ENCODE peak calls at places on chromosomes 13 and 19, in six cellular contexts. X, Z, K, M, A and G are unnamed samples.

GRCh38 chr19:2055871-2056809 is 5.1 kb upstream of the MKNK2 start:
- DNase-seq in A (peak), K (peak), Z (peak), X (peak), M (no peak), G (peak)

GRCh38 chr19:52028780-52029123 is 573 bp upstream of the ZNF614 start:
- DNase-seq in M (no peak), X (no peak), A (no peak), K (no peak), Z (no peak), G (no peak)

GRCh38 chr13:66887088-66887487 is 343.0 kb downstream of the PCDH9 start:
- DNase-seq in A (no peak), Z (peak), M (no peak), K (peak), X (no peak), G (peak)

GRCh38 chr13:51645154-51645650 is 60.9 kb downstream of the WDFY2 start:
- DNase-seq in Z (peak), A (no peak), X (no peak), M (peak), K (peak), G (peak)

GRCh38 chr13:49240017-49240416 is 7.7 kb upstream of the CDADC1 start:
- DNase-seq in X (no peak), Z (no peak), K (peak), A (no peak), M (peak), G (peak)

GRCh38 chr19:16398530-16399241 is 73.1 kb downstream of the EPS15L1 start:
- DNase-seq in A (no peak), Z (no peak), K (peak), M (no peak), X (no peak), G (peak)

GRCh38 chr19:41909706-41910105 is 18.5 kb downstream of the ERFL start:
- DNase-seq in M (no peak), Z (no peak), K (no peak), A (no peak), X (peak), G (no peak)

GRCh38 chr19:56333506-56333905 is 18.9 kb upstream of the ZSCAN5A start:
- DNase-seq in Z (peak), K (peak), M (peak), A (peak), X (no peak), G (peak)

GRCh38 chr13:95623141-95623540 is 21.4 kb downstream of the DZIP1 start:
- DNase-seq in K (no peak), A (no peak), M (no peak), Z (no peak), X (no peak), G (no peak)

GRCh38 chr13:72025836-72026235 is 158.8 kb upstream of the DACH1 start:
- DNase-seq in M (no peak), X (no peak), K (no peak), Z (no peak), A (no peak), G (no peak)

GRCh38 chr19:10642473-10642872 is 11.7 kb upstream of the ILF3 start:
- DNase-seq in K (no peak), X (no peak), A (no peak), Z (no peak), M (no peak), G (no peak)

GRCh38 chr13:111528513-111528912 is 208.1 kb downstream of the TEX29 start:
- DNase-seq in K (no peak), M (no peak), X (no peak), Z (no peak), A (no peak), G (no peak)

GRCh38 chr13:111532111-111532510 is 211.7 kb downstream of the TEX29 start:
- DNase-seq in Z (no peak), K (no peak), M (no peak), X (no peak), A (no peak), G (no peak)

GRCh38 chr13:111530137-111530536 is 209.7 kb downstream of the TEX29 start:
- DNase-seq in K (no peak), X (no peak), A (no peak), Z (no peak), M (no peak), G (no peak)

GRCh38 chr13:111533900-111534645 is 213.6 kb downstream of the TEX29 start:
- DNase-seq in Z (no peak), A (no peak), M (no peak), X (no peak), K (no peak), G (no peak)

GRCh38 chr13:111531505-111531904 is 211.1 kb downstream of the TEX29 start:
- DNase-seq in M (no peak), A (no peak), Z (peak), K (peak), X (no peak), G (no peak)
- TF ChIP-seq CTCF in M (no peak), A (no peak), Z (no peak), K (no peak), X (no peak), G (no peak)

GRCh38 chr13:30742896-30743295 is 7.6 kb downstream of the ALOX5AP start:
- DNase-seq in M (no peak), X (no peak), K (no peak), A (no peak), Z (no peak), G (no peak)

GRCh38 chr13:30744686-30745085 is 9.3 kb downstream of the ALOX5AP start:
- DNase-seq in K (no peak), Z (no peak), A (no peak), M (no peak), X (no peak), G (no peak)

GRCh38 chr13:30744056-30744684 is 8.8 kb downstream of the ALOX5AP start:
- DNase-seq in A (peak), K (peak), M (peak), X (peak), Z (no peak), G (peak)

GRCh38 chr13:30745917-30746686 is 10.8 kb downstream of the ALOX5AP start:
- DNase-seq in Z (no peak), X (no peak), A (no peak), M (peak), K (no peak), G (no peak)

DNA sequence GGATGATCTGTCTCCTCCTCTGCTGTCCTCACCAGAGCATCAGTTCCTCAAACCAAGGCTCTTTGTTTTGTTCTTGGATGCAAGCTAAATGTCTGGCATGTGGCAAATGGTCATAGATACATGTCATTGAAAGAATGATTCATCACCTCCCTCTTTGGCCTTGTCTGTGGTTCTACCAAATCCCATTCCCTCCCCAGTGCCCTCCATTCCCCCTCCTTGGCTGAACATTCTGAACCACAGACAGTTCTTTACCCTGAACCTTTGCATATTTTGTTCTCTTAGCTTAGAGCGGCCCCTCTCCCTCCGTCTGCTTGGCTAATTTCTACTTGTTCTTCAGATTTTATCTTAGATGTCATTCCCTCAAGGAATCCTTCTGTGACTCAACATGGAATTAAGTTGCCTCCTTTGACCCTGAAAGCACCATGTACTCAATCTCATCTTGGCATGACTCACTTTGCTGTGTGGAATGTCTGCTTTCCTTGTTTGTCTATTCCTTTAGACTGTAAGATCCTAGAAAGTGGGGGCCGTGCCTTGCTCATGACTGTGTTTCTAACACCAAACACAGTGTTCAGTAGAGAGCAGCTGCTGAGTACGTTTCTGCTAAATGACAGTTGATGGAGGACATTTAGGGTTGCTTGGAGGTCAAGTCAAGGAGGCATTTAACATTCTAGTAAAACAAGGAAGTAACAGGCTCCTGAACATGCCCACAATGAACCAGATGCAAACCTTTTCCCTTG is 8.1 kb downstream of the ALOX5AP start:
- DNase-seq in K (peak), X (no peak), A (peak), Z (peak), M (peak), G (peak)
- H3K4me3 ChIP-seq in K (no peak), X (no peak), A (no peak), Z (no peak), M (no peak), G (no peak)

DNA sequence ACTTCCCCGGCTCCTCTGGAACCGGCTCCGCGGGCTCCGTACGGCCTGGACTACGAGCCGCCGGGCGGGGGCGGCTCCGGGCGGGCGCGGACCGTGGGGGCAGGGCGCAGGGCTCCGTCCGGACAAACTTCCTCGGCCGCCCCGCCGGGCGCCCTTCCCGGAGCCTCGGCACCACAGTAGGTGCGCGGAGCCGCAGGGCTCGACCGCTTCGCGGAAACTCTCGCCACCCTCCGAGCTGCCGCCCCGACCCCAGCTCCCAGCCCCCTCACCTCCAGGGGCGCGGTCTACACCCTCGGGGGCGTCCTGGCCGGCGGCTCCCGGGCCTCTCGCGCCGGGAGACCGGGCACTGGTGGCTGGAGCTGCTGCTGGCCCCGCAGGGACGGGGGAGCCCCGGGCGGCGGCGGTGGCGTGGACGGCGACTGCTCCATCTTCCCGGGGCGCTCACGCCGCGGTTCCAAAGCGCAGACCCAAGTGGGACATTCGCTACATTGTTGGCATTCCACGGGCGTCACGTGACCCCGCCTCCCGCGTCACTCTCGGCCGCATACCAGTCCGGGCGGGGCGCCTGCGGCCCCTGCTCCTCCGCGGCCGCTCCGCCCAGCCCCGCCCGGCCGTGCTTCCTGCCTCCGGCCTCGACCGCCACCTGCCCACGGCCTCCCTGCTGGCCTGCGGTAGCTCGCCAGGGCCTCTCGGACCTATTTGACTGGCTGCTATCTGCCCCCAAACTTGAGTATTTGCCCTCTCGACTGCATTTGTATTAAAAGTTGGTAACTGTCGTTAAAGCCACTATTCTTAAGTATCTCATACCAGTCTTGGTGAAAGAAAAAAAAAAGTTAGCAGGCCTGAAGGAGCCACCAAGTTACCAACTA is at the start of gene LATS2:
- DNase-seq in X (peak), A (peak), Z (peak), K (peak), M (peak), G (peak)
- TF ChIP-seq CTCF in X (no peak), A (peak), Z (no peak), K (no peak), M (no peak), G (no peak)

GRCh38 chr13:106916329-106916728 is 348.4 kb upstream of the ARGLU1 start:
- DNase-seq in K (peak), M (no peak), X (no peak), A (no peak), Z (peak), G (peak)
- H3K4me3 ChIP-seq in K (no peak), M (no peak), X (no peak), A (no peak), Z (peak), G (no peak)

DNA sequence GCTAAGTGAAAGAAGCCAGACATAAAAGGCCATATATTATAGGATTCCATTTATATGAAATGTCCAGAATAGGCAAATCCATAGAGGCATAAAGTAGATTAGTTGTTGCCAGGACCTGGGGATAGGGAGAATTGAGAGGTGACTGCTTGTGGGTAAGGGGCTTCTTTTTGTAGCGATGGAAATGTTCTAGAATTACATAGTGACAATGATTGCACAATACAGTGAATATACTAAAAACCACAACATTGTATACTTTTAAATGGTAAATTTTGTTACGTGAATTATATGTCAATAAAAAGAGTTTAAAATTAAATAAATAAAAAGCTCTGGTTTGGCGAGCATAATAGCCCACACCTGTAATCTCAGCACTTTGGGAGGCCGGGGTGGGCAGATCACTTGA is 486.8 kb downstream of the KLF12 start:
- DNase-seq in X (no peak), M (no peak), K (no peak), A (no peak), Z (no peak), G (no peak)
- TF ChIP-seq CTCF in X (no peak), M (no peak), K (no peak), A (no peak), Z (no peak), G (no peak)

GRCh38 chr19:934197-934840 is 8.5 kb downstream of the ARID3A start:
- DNase-seq in X (no peak), K (no peak), A (no peak), Z (no peak), M (no peak), G (no peak)

GRCh38 chr19:934865-935422 is 9.1 kb downstream of the ARID3A start:
- DNase-seq in Z (peak), A (peak), K (peak), M (no peak), X (peak), G (peak)

GRCh38 chr19:933553-933882 is 7.7 kb downstream of the ARID3A start:
- DNase-seq in Z (no peak), X (no peak), M (no peak), K (no peak), A (no peak), G (no peak)

GRCh38 chr19:931860-932646 is 6.2 kb downstream of the ARID3A start:
- DNase-seq in Z (no peak), K (no peak), A (no peak), M (no peak), X (no peak), G (no peak)

GRCh38 chr19:932647-933552 is 7.1 kb downstream of the ARID3A start:
- DNase-seq in K (peak), X (no peak), Z (peak), M (peak), A (no peak), G (peak)
- H3K4me3 ChIP-seq in K (peak), X (no peak), Z (peak), M (no peak), A (no peak), G (peak)

GRCh38 chr13:23175920-23176319 is 4.9 kb upstream of the SGCG start:
- DNase-seq in X (no peak), K (peak), Z (no peak), M (no peak), A (no peak), G (peak)
- TF ChIP-seq CTCF in X (no peak), K (peak), Z (peak), M (peak), A (no peak), G (no peak)

GRCh38 chr13:68715651-68716050 is 1392.0 kb upstream of the ATXN8OS start:
- DNase-seq in Z (no peak), X (no peak), A (no peak), M (no peak), K (no peak), G (no peak)

GRCh38 chr13:68714292-68714691 is 1393.3 kb upstream of the ATXN8OS start:
- DNase-seq in X (no peak), Z (no peak), M (no peak), A (no peak), K (no peak), G (no peak)

GRCh38 chr13:68708336-68708908 is 1399.2 kb upstream of the ATXN8OS start:
- DNase-seq in K (no peak), X (no peak), M (no peak), Z (no peak), A (no peak), G (no peak)

DNA sequence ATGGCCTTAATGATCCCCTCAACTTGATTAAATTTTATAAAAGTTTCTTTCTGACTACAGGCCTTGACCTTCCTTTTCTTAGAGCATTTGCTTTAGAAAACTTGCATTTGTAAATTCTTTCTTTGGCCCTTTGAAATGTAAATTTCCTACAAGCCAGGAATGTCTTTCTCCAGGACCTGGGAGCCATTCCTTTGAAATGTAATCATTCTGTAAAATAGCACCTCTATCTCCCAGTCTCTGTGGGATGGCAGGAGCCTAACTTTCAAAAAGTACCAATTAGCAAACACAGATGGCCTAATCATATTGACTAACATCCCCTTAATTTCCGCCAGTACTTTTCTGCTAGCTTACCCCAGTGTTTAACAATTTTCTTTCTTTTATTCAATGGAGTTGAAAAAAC is 1394.2 kb upstream of the ATXN8OS start:
- DNase-seq in A (no peak), K (no peak), X (no peak), Z (no peak), M (no peak), G (no peak)
- H3K4me3 ChIP-seq in A (no peak), K (no peak), X (no peak), Z (no peak), M (no peak), G (no peak)

GRCh38 chr19:14091086-14091884 is 734 bp upstream of the SAMD1 start:
- DNase-seq in A (no peak), X (peak), K (peak), M (peak), Z (peak), G (peak)

GRCh38 chr19:14089412-14089661 is 1.2 kb downstream of the SAMD1 start:
- DNase-seq in X (no peak), M (no peak), A (no peak), K (peak), Z (no peak), G (no peak)

GRCh38 chr19:14089662-14090508 is 666 bp downstream of the SAMD1 start:
- DNase-seq in X (peak), M (peak), A (no peak), Z (peak), K (peak), G (peak)

GRCh38 chr19:14091885-14092462 is 1.4 kb upstream of the SAMD1 start:
- DNase-seq in K (no peak), X (no peak), M (no peak), A (no peak), Z (no peak), G (peak)

DNA sequence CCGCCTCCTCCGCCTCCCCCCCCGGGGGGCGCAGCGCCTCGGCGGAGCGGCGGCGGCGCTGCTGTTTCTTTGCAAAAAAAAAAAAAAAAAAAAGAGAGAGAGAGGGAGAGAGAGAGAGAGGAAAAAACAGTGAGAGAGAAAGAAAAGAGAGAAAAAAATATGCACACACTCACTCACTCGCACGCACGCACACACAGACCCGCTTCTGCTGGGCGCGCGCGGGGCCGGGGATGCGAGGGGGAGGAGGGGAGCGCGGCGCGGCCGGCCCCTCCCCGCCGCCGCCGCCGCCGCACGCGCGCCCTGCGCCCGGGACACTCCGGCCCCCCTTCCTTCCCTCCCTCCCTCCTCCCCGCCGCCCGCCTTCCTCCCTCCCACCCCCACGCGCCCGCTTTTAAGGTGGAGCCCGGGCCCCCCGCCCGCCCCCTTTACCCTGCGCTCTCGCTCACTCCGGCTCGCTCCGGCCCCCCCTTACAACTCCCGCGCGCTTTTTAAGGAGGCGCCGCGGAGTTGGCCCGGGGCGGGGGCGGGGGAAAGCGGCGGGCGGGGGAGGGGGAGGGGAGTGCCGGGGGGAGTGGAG is at the start of gene SAMD1:
- DNase-seq in A (peak), K (peak), Z (peak), M (peak), X (peak), G (peak)
- TF ChIP-seq CTCF in A (no peak), K (no peak), Z (no peak), M (no peak), X (no peak), G (no peak)

GRCh38 chr13:30376426-30377311 is 45.6 kb upstream of the UBE2L5 start:
- DNase-seq in K (no peak), Z (no peak), A (no peak), M (peak), X (peak), G (no peak)
- H3K4me3 ChIP-seq in K (no peak), Z (no peak), A (no peak), M (no peak), X (no peak), G (no peak)